ENCODE peak calls at places on chromosomes 7 and 10, in five cellular contexts. One of them, this sample, is unnamed.

GRCh38 chr10:125692932-125693847 is 10.2 kb upstream of the TEX36 start:
- DNase-seq in fibroblast of lung: peak
- DNase-seq in mammary epithelial cell: peak
- DNase-seq in heart right ventricle: no peak
- DNase-seq in GM23248: peak
- DNase-seq in this sample: no peak

GRCh38 chr10:5641501-5641900 is 24.9 kb downstream of the ASB13 start:
- DNase-seq in fibroblast of lung: no peak
- DNase-seq in mammary epithelial cell: no peak
- DNase-seq in heart right ventricle: no peak
- DNase-seq in GM23248: no peak
- DNase-seq in this sample: no peak

GRCh38 chr7:128708235-128708634 is 30.9 kb upstream of the CALU start:
- DNase-seq in heart right ventricle: no peak
- DNase-seq in GM23248: no peak
- DNase-seq in fibroblast of lung: no peak
- DNase-seq in mammary epithelial cell: no peak
- DNase-seq in this sample: no peak

GRCh38 chr7:129187681-129188371 is 607 bp upstream of the SMO start:
- DNase-seq in fibroblast of lung: no peak
- DNase-seq in GM23248: no peak
- DNase-seq in mammary epithelial cell: no peak
- DNase-seq in heart right ventricle: no peak
- DNase-seq in this sample: no peak

GRCh38 chr10:49634053-49634660 is 20.3 kb downstream of the CHAT start:
- DNase-seq in fibroblast of lung: no peak
- DNase-seq in GM23248: no peak
- DNase-seq in heart right ventricle: no peak
- DNase-seq in mammary epithelial cell: no peak
- DNase-seq in this sample: peak

GRCh38 chr7:158432369-158433270 is 155.0 kb downstream of the PTPRN2 start:
- DNase-seq in fibroblast of lung: no peak
- DNase-seq in heart right ventricle: no peak
- DNase-seq in mammary epithelial cell: peak
- DNase-seq in GM23248: no peak
- DNase-seq in this sample: no peak

GRCh38 chr7:99551329-99551728 is 585 bp downstream of the FAM200A start:
- DNase-seq in heart right ventricle: no peak
- DNase-seq in fibroblast of lung: peak
- DNase-seq in GM23248: peak
- DNase-seq in mammary epithelial cell: no peak
- DNase-seq in this sample: no peak

GRCh38 chr7:100865971-100866720 is 1.0 kb upstream of the TRIP6 start:
- DNase-seq in mammary epithelial cell: peak
- DNase-seq in heart right ventricle: peak
- DNase-seq in fibroblast of lung: peak
- DNase-seq in GM23248: peak
- DNase-seq in this sample: peak

GRCh38 chr7:96495751-96496216 is 173.9 kb upstream of the SLC25A13 start:
- DNase-seq in GM23248: no peak
- DNase-seq in fibroblast of lung: no peak
- DNase-seq in mammary epithelial cell: no peak
- DNase-seq in heart right ventricle: no peak
- DNase-seq in this sample: no peak

GRCh38 chr7:106177295-106177690 is 65.2 kb upstream of the SYPL1 start:
- DNase-seq in GM23248: no peak
- DNase-seq in fibroblast of lung: no peak
- DNase-seq in mammary epithelial cell: no peak
- DNase-seq in heart right ventricle: no peak
- DNase-seq in this sample: no peak

GRCh38 chr7:10657201-10657600 is 316.5 kb upstream of the PHF14 start:
- DNase-seq in heart right ventricle: no peak
- DNase-seq in fibroblast of lung: no peak
- DNase-seq in mammary epithelial cell: no peak
- DNase-seq in GM23248: no peak
- DNase-seq in this sample: no peak

GRCh38 chr7:26198133-26198780 is 2.3 kb downstream of the HNRNPA2B1 start:
- DNase-seq in GM23248: peak
- DNase-seq in mammary epithelial cell: no peak
- DNase-seq in fibroblast of lung: no peak
- DNase-seq in heart right ventricle: no peak
- DNase-seq in this sample: no peak

GRCh38 chr7:46080595-46081159 is 159.6 kb upstream of the IGFBP3 start:
- DNase-seq in heart right ventricle: no peak
- DNase-seq in GM23248: peak
- DNase-seq in mammary epithelial cell: peak
- DNase-seq in fibroblast of lung: no peak
- DNase-seq in this sample: no peak

GRCh38 chr10:127195571-127196226 is 692 bp downstream of the INSYN2A start:
- DNase-seq in fibroblast of lung: peak
- DNase-seq in heart right ventricle: no peak
- DNase-seq in mammary epithelial cell: peak
- DNase-seq in GM23248: peak
- DNase-seq in this sample: peak

GRCh38 chr10:56449770-56450169 is 88.7 kb upstream of the ZWINT start:
- DNase-seq in GM23248: no peak
- DNase-seq in mammary epithelial cell: peak
- DNase-seq in heart right ventricle: no peak
- DNase-seq in fibroblast of lung: no peak
- DNase-seq in this sample: no peak

GRCh38 chr7:21099432-21099831 is 312.7 kb upstream of the SP8 start:
- DNase-seq in heart right ventricle: no peak
- DNase-seq in mammary epithelial cell: peak
- DNase-seq in GM23248: no peak
- DNase-seq in fibroblast of lung: no peak
- DNase-seq in this sample: no peak

GRCh38 chr10:69317175-69318086 is 39.1 kb downstream of the HK1 start:
- DNase-seq in GM23248: no peak
- DNase-seq in heart right ventricle: no peak
- DNase-seq in fibroblast of lung: no peak
- DNase-seq in mammary epithelial cell: peak
- DNase-seq in this sample: no peak

GRCh38 chr7:128872394-128872824 is 9.8 kb downstream of the ATP6V1F start:
- DNase-seq in fibroblast of lung: no peak
- DNase-seq in heart right ventricle: no peak
- DNase-seq in GM23248: no peak
- DNase-seq in mammary epithelial cell: no peak
- DNase-seq in this sample: no peak

GRCh38 chr7:80318081-80318480 is 183.4 kb downstream of the GNAI1 start:
- DNase-seq in GM23248: no peak
- DNase-seq in mammary epithelial cell: no peak
- DNase-seq in heart right ventricle: no peak
- DNase-seq in fibroblast of lung: no peak
- DNase-seq in this sample: no peak

GRCh38 chr10:24851595-24851994 is 100.8 kb downstream of the PRTFDC1 start:
- DNase-seq in mammary epithelial cell: no peak
- DNase-seq in heart right ventricle: no peak
- DNase-seq in fibroblast of lung: peak
- DNase-seq in GM23248: no peak
- DNase-seq in this sample: peak

GRCh38 chr10:70132098-70133029 is at the start of gene AIFM2:
- DNase-seq in GM23248: peak
- DNase-seq in fibroblast of lung: peak
- DNase-seq in heart right ventricle: peak
- DNase-seq in mammary epithelial cell: peak
- DNase-seq in this sample: peak

GRCh38 chr7:30548762-30549344 is 44.2 kb upstream of the GGCT start:
- DNase-seq in GM23248: peak
- DNase-seq in heart right ventricle: peak
- DNase-seq in mammary epithelial cell: peak
- DNase-seq in fibroblast of lung: peak
- DNase-seq in this sample: peak

GRCh38 chr7:35716038-35716803 is 21.3 kb upstream of the HERPUD2 start:
- DNase-seq in mammary epithelial cell: no peak
- DNase-seq in fibroblast of lung: peak
- DNase-seq in GM23248: peak
- DNase-seq in heart right ventricle: peak
- DNase-seq in this sample: peak

GRCh38 chr10:121823993-121824463 is 103.8 kb downstream of the ATE1 start:
- DNase-seq in mammary epithelial cell: peak
- DNase-seq in fibroblast of lung: peak
- DNase-seq in GM23248: peak
- DNase-seq in heart right ventricle: no peak
- DNase-seq in this sample: no peak

GRCh38 chr7:22393825-22394458 is 37.0 kb upstream of the RAPGEF5 start:
- DNase-seq in heart right ventricle: no peak
- DNase-seq in GM23248: peak
- DNase-seq in fibroblast of lung: peak
- DNase-seq in mammary epithelial cell: peak
- DNase-seq in this sample: peak

GRCh38 chr10:33263453-33263852 is 71.0 kb downstream of the NRP1 start:
- DNase-seq in mammary epithelial cell: peak
- DNase-seq in GM23248: peak
- DNase-seq in fibroblast of lung: peak
- DNase-seq in heart right ventricle: no peak
- DNase-seq in this sample: no peak

GRCh38 chr7:82964150-82964882 is 198.4 kb downstream of the PCLO start:
- DNase-seq in heart right ventricle: no peak
- DNase-seq in mammary epithelial cell: no peak
- DNase-seq in fibroblast of lung: no peak
- DNase-seq in GM23248: no peak
- DNase-seq in this sample: no peak

GRCh38 chr10:129961274-129961839 is 2.7 kb downstream of the EBF3 start:
- DNase-seq in heart right ventricle: no peak
- DNase-seq in fibroblast of lung: no peak
- DNase-seq in GM23248: no peak
- DNase-seq in mammary epithelial cell: no peak
- DNase-seq in this sample: no peak
- H3K4me3 ChIP-seq in heart right ventricle: peak
- H3K4me3 ChIP-seq in fibroblast of lung: no peak
- H3K4me3 ChIP-seq in GM23248: no peak
- H3K4me3 ChIP-seq in mammary epithelial cell: no peak
- H3K4me3 ChIP-seq in this sample: no peak

GRCh38 chr10:116278832-116279231 is 5.8 kb upstream of the GFRA1 start:
- DNase-seq in heart right ventricle: no peak
- DNase-seq in mammary epithelial cell: no peak
- DNase-seq in fibroblast of lung: peak
- DNase-seq in GM23248: peak
- DNase-seq in this sample: no peak

GRCh38 chr10:116272497-116273221 is at the start of gene GFRA1:
- DNase-seq in GM23248: peak
- DNase-seq in heart right ventricle: no peak
- DNase-seq in fibroblast of lung: peak
- DNase-seq in mammary epithelial cell: no peak
- DNase-seq in this sample: peak

GRCh38 chr10:116271593-116272496 is 1.2 kb downstream of the GFRA1 start:
- DNase-seq in GM23248: peak
- DNase-seq in mammary epithelial cell: no peak
- DNase-seq in heart right ventricle: peak
- DNase-seq in fibroblast of lung: peak
- DNase-seq in this sample: no peak

GRCh38 chr10:116270691-116271592 is 2.1 kb downstream of the GFRA1 start:
- DNase-seq in fibroblast of lung: peak
- DNase-seq in GM23248: peak
- DNase-seq in mammary epithelial cell: no peak
- DNase-seq in heart right ventricle: no peak
- DNase-seq in this sample: no peak

DNA sequence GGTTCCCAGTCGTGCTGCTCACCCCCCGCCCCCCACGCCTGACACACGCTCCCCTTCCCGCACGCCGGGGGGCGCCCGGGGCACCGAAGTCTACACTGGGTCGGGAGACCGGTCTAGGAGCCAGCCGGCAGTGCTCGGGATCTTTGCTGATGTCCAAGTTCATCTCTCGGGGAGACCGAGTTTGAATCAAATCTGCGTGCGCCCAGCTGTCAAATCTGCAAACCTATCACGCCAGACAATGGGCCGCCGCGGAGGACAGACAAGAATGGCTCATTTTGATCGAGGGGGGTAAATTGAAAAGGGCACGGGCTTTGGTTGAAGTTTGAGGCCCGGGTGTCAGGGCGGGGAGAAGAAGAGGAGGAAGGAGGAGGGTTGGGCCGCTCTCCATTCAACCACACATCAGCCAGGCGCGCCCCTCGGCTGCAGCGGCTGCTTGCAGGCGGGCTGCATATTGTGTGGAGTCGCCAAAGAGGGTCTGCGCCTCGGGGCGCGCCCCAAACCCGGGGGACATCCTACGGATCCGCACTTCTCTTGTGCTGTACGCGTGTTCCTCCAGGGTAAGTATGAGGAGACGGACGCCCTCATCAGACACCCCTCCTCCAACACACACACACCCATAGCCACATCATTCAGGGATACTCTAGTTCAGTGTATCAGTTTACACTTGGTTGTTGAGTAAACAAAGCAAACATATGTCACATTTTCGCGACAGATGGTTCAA is 1.3 kb upstream of the GFRA1 start:
- DNase-seq in GM23248: peak
- DNase-seq in mammary epithelial cell: no peak
- DNase-seq in fibroblast of lung: peak
- DNase-seq in heart right ventricle: no peak
- DNase-seq in this sample: no peak
- H3K4me3 ChIP-seq in GM23248: peak
- H3K4me3 ChIP-seq in mammary epithelial cell: no peak
- H3K4me3 ChIP-seq in fibroblast of lung: peak
- H3K4me3 ChIP-seq in heart right ventricle: peak
- H3K4me3 ChIP-seq in this sample: peak

DNA sequence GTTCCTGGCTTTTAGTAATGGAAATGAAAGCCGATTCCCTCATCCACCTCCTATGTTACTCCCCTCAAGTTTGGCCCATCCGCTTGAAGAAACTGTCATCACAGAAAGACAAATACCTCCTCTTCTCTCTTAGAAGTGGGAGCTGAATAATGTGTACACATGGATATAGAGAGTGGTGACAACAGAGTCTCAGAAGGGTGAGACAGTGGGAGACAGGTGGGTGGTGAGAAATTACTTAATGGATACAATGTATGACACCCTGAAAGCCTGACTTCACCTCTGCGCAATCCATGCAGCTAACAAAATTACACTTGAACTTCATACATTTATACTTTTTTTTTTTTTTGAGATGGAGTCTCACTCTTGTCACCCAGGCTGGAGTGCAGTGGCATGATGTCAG is 217.5 kb downstream of the SKIDA1 start:
- DNase-seq in heart right ventricle: no peak
- DNase-seq in mammary epithelial cell: no peak
- DNase-seq in fibroblast of lung: no peak
- DNase-seq in GM23248: no peak
- DNase-seq in this sample: no peak
- H3K4me3 ChIP-seq in heart right ventricle: no peak
- H3K4me3 ChIP-seq in mammary epithelial cell: no peak
- H3K4me3 ChIP-seq in fibroblast of lung: no peak
- H3K4me3 ChIP-seq in GM23248: no peak
- H3K4me3 ChIP-seq in this sample: no peak

GRCh38 chr10:117455346-117455745 is 80.1 kb upstream of the PDZD8 start:
- DNase-seq in fibroblast of lung: no peak
- DNase-seq in GM23248: no peak
- DNase-seq in mammary epithelial cell: no peak
- DNase-seq in heart right ventricle: no peak
- DNase-seq in this sample: no peak

GRCh38 chr10:117457071-117457810 is 82.0 kb upstream of the PDZD8 start:
- DNase-seq in mammary epithelial cell: no peak
- DNase-seq in heart right ventricle: no peak
- DNase-seq in GM23248: no peak
- DNase-seq in fibroblast of lung: no peak
- DNase-seq in this sample: no peak

GRCh38 chr10:117457932-117458331 is 82.7 kb upstream of the PDZD8 start:
- DNase-seq in heart right ventricle: no peak
- DNase-seq in GM23248: peak
- DNase-seq in fibroblast of lung: no peak
- DNase-seq in mammary epithelial cell: no peak
- DNase-seq in this sample: no peak

GRCh38 chr10:117450940-117451339 is 75.7 kb upstream of the PDZD8 start:
- DNase-seq in GM23248: peak
- DNase-seq in mammary epithelial cell: no peak
- DNase-seq in heart right ventricle: no peak
- DNase-seq in fibroblast of lung: no peak
- DNase-seq in this sample: no peak

GRCh38 chr10:117454502-117454901 is 79.3 kb upstream of the PDZD8 start:
- DNase-seq in heart right ventricle: no peak
- DNase-seq in mammary epithelial cell: no peak
- DNase-seq in GM23248: peak
- DNase-seq in fibroblast of lung: no peak
- DNase-seq in this sample: no peak
- H3K4me3 ChIP-seq in heart right ventricle: no peak
- H3K4me3 ChIP-seq in mammary epithelial cell: no peak
- H3K4me3 ChIP-seq in GM23248: no peak
- H3K4me3 ChIP-seq in fibroblast of lung: no peak
- H3K4me3 ChIP-seq in this sample: no peak